ENCODE peak calls at places on chromosomes 13 and 19, in four cellular contexts. H, L, N and E are unnamed samples. For H3K9me3, the result is how much of the 10 kb centered on the place peaks cover.

GRCh38 chr19:40650749-40651305 is 39.6 kb downstream of the NUMBL start:
- DNase-seq in H (no peak), L (no peak), N (no peak), E (no peak)

GRCh38 chr13:45104294-45104693 is 16.0 kb upstream of the GTF2F2 start:
- DNase-seq in H (no peak), L (no peak), N (no peak), E (no peak)

GRCh38 chr19:41998246-41999020 is 4.4 kb upstream of the ATP1A3 start:
- DNase-seq in H (no peak), L (no peak), N (peak), E (peak)

GRCh38 chr13:44422755-44423643 is 49.4 kb downstream of the SERP2 start:
- DNase-seq in H (peak), L (no peak), N (no peak), E (no peak)

GRCh38 chr13:74251778-74252519 is 117.7 kb upstream of the KLF12 start:
- DNase-seq in H (no peak), L (no peak), N (no peak), E (no peak)

GRCh38 chr13:99083976-99084375 is 106.1 kb upstream of the DOCK9 start:
- DNase-seq in H (no peak), L (no peak), N (no peak), E (no peak)

GRCh38 chr19:18663940-18664530 is 19.4 kb upstream of the CRTC1 start:
- DNase-seq in H (peak), L (no peak), N (no peak), E (no peak)

GRCh38 chr13:23510979-23511735 is 59.1 kb upstream of the TNFRSF19 start:
- DNase-seq in H (no peak), L (no peak), N (peak), E (no peak)

GRCh38 chr19:43723588-43723987 is 7.7 kb downstream of the IRGC start:
- DNase-seq in H (no peak), L (no peak), N (no peak), E (no peak)

GRCh38 chr19:54670576-54671347 is 8.0 kb downstream of the LILRB4 start:
- DNase-seq in H (no peak), L (no peak), N (no peak), E (no peak)
- H3K9me3 ChIP-seq in H (under half), L (under half), N (under half), E (under half)

GRCh38 chr19:50050406-50051223 is 24.8 kb downstream of the ZNF473 start:
- DNase-seq in H (peak), L (peak), N (peak), E (peak)

GRCh38 chr19:50047686-50048085 is 21.9 kb downstream of the ZNF473 start:
- DNase-seq in H (no peak), L (no peak), N (no peak), E (no peak)

GRCh38 chr19:50058425-50058824 is 32.6 kb downstream of the ZNF473 start:
- DNase-seq in H (no peak), L (no peak), N (no peak), E (no peak)

GRCh38 chr19:50051964-50052363 is 26.2 kb downstream of the ZNF473 start:
- DNase-seq in H (no peak), L (no peak), N (no peak), E (no peak)

GRCh38 chr19:50053119-50053518 is 27.3 kb downstream of the ZNF473 start:
- DNase-seq in H (no peak), L (no peak), N (no peak), E (no peak)
- H3K9me3 ChIP-seq in H (under half), L (under half), N (under half), E (under half)

DNA sequence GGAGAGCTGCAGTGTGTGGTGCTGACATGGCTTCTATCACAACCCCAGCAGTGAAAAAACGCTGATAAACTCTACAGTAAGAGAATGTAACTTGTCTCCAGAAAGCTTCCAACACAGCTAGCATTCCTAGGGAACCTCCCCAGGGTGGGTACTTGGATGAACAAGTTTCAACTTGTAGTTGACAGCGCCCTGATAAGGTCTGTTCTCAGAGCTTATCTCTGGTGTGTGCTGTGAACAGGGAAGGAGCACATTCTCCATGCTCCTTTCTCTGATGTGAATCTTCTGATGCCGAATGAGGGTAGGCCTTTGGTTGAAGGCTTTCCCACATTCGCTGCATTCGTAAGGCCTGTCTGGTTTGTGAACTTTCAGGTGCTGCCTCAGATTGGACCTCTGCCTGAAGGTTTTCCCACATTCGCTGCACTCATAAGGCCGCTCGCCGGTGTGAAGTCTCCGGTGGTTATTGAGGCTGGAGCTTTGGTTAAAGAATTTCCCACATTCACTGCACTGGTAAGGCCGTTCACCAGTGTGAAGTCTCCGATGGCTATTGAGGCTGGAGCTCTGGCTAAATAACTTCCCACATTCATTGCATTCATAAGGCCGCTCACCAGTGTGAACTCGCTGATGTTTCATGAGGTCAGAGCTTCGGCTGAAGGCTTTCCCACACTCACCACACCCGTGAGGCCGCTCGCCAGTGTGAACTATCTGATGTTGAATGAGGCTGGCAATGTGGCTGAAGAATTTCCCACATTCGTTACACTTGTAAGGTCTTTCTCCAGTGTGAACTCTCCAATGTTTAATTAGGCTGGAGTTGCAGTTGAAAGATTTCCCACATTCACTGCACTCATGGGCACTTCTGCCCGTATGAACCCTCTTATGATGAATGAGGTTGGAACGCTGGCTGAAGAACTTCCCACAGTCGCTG is 5.9 kb downstream of the ZNF792 start:
- DNase-seq in H (no peak), L (no peak), N (no peak), E (no peak)
- H3K9me3 ChIP-seq in H (under half), L (half or more), N (under half), E (half or more)

DNA sequence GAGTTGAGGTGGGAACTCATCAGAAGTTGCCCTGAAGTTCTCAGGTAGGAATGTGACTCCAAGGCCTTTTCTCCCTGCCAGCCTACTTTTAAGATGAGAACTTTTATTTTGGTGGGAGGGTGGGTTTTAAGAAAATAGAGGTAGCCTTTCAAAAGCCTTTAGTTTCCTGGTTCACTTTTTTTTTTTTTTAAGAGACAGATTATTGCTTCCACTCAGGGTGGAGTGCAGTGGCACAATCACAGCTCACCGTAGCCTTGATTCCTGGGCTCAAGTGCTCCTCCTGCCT is 3.0 kb downstream of the C19orf67 start:
- DNase-seq in H (no peak), L (no peak), N (no peak), E (no peak)
- H3K9me3 ChIP-seq in H (under half), L (under half), N (under half), E (under half)

GRCh38 chr19:57473646-57474045 is 3.7 kb downstream of the ZNF772 start:
- DNase-seq in H (no peak), L (no peak), N (no peak), E (no peak)
- H3K9me3 ChIP-seq in H (under half), L (under half), N (half or more), E (half or more)

DNA sequence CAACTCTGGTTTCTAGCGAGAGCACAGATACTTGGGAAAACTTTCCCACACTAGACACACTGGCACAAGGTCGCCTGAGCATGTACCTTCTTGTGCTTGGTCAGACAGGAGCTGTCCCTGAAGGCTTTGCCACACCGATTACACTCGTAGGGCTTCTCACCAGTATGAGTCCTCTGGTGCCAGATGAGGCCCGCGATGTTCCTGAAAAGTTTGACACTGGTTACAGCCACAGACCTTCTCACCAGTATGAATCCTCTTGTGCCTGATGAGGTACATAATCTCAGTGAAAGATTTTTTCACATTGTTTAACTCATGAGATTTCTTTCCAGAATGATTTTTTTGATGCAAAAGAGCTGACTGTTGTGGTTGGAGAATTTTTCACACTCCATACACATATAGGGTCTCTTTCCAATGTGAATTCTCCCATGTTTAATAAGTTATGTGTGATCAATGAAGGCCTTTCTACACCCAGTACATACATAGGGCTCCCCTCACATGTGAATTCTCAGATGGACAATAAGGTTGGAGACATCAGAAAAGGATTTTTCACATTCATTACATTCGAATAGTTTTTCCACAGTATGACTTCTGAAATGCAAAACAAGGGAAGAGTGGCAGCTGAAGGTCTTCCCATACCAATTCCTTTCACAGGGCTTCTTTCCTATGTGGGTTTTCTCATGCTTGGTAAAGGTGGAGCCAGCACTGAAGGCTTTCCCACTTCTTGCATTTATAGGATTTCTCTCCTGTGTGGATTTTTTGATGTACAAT is 9.9 kb upstream of the ZSCAN18 start:
- DNase-seq in H (no peak), L (no peak), N (no peak), E (no peak)
- H3K9me3 ChIP-seq in H (under half), L (half or more), N (under half), E (under half)